ENCODE peak calls at places on chromosomes 11 and 22, in four cellular contexts. H, X, M and W are unnamed samples.

GRCh38 chr22:32067613-32068012 is 24.6 kb downstream of the SLC5A1 start:
- DNase-seq in H (no peak), X (no peak), M (no peak), W (no peak)

GRCh38 chr22:24077416-24077815 is 66.3 kb downstream of the CABIN1 start:
- DNase-seq in X (no peak), M (no peak), H (no peak), W (no peak)

GRCh38 chr11:112639469-112639868 is 321.8 kb upstream of the NCAM1 start:
- DNase-seq in X (no peak), H (no peak), M (no peak), W (no peak)

GRCh38 chr11:44658451-44658850 is 68.3 kb upstream of the TSPAN18 start:
- DNase-seq in M (no peak), X (no peak), H (peak), W (peak)

GRCh38 chr22:49462795-49463194 is 364.9 kb downstream of the BRD1 start:
- DNase-seq in X (no peak), M (no peak), H (no peak), W (no peak)

GRCh38 chr22:32746715-32747114 is 54.8 kb upstream of the TIMP3 start:
- DNase-seq in H (no peak), X (no peak), M (no peak), W (no peak)

GRCh38 chr22:16933274-16933923 is 74.6 kb downstream of the GAB4 start:
- DNase-seq in M (no peak), X (no peak), H (no peak), W (no peak)

GRCh38 chr22:35781898-35782297 is 64.2 kb downstream of the APOL5 start:
- DNase-seq in M (no peak), H (no peak), X (no peak), W (no peak)

GRCh38 chr11:101807521-101807920 is 107.3 kb upstream of the CEP126 start:
- DNase-seq in M (no peak), X (no peak), H (no peak), W (peak)

GRCh38 chr22:38982008-38982927 is at the start of gene APOBEC3B:
- DNase-seq in X (peak), H (peak), M (peak), W (no peak)

GRCh38 chr22:40216041-40216756 is 38.5 kb downstream of the TNRC6B start:
- DNase-seq in X (no peak), H (no peak), M (no peak), W (no peak)

GRCh38 chr22:23789121-23789520 is 2.4 kb downstream of the SMARCB1 start:
- DNase-seq in H (no peak), M (no peak), X (no peak), W (no peak)

GRCh38 chr22:50076646-50077624 is 8.3 kb downstream of the MLC1 start:
- DNase-seq in H (no peak), X (no peak), M (no peak), W (no peak)

GRCh38 chr22:27564806-27565205 is 236.8 kb downstream of the MN1 start:
- DNase-seq in H (no peak), X (no peak), M (no peak), W (no peak)

GRCh38 chr22:45218974-45219373 is 21.7 kb downstream of the KIAA0930 start:
- DNase-seq in X (no peak), M (no peak), H (no peak), W (peak)

GRCh38 chr11:111735262-111736116 is 30.7 kb downstream of the PPP2R1B start:
- DNase-seq in M (peak), H (peak), X (peak), W (peak)

GRCh38 chr11:93528757-93529639 is 14.2 kb downstream of the SMCO4 start:
- DNase-seq in H (no peak), X (no peak), M (no peak), W (peak)

GRCh38 chr11:104001474-104001873 is 35.0 kb upstream of the DDI1 start:
- DNase-seq in X (no peak), M (no peak), H (no peak), W (no peak)